ENCODE peak calls at places on chromosome 19, in six cellular contexts. W is tibial artery, M is astrocyte, Q is WERI-Rb-1, L is left ventricle myocardium inferior, O is brain microvascular endothelial cell. U is an unnamed sample.

GRCh38 chr19:15332311-15332996 is at the start of gene BRD4:
- DNase-seq in O (no peak), W (peak), M (no peak), Q (peak), L (peak), U (peak)

GRCh38 chr19:31261651-31262331 is 87.4 kb downstream of the TSHZ3 start:
- DNase-seq in O (no peak), Q (no peak), L (no peak), W (no peak), M (no peak), U (no peak)

GRCh38 chr19:8371011-8371804 is 7.3 kb downstream of the ANGPTL4 start:
- DNase-seq in W (no peak), Q (no peak), O (no peak), L (no peak), M (no peak), U (no peak)

GRCh38 chr19:53388904-53389303 is 6.0 kb upstream of the ZNF765 start:
- DNase-seq in O (no peak), L (no peak), W (no peak), M (no peak), Q (no peak), U (no peak)

GRCh38 chr19:46890423-46891170 is 29.8 kb downstream of the ARHGAP35 start:
- DNase-seq in L (no peak), M (peak), O (peak), Q (no peak), W (no peak), U (no peak)

GRCh38 chr19:41545547-41545946 is 30.4 kb upstream of the CEACAM21 start:
- DNase-seq in M (no peak), Q (no peak), W (no peak), O (no peak), L (no peak), U (no peak)

GRCh38 chr19:19259741-19260140 is 13.4 kb downstream of the TM6SF2 start:
- DNase-seq in O (peak), W (no peak), Q (peak), M (peak), L (no peak), U (no peak)

GRCh38 chr19:17103177-17103576 is 27.6 kb downstream of the MYO9B start:
- DNase-seq in L (no peak), O (peak), Q (peak), M (no peak), W (no peak), U (no peak)

GRCh38 chr19:1554968-1555801 is 12.9 kb downstream of the MEX3D start:
- DNase-seq in M (no peak), Q (no peak), L (no peak), O (no peak), W (no peak), U (no peak)

GRCh38 chr19:40305403-40305802 is 20.3 kb upstream of the AKT2 start:
- DNase-seq in M (peak), L (peak), O (peak), Q (peak), W (peak), U (no peak)

GRCh38 chr19:16970821-16971220 is 55.8 kb downstream of the CPAMD8 start:
- DNase-seq in L (no peak), M (no peak), O (no peak), Q (no peak), W (no peak), U (no peak)

GRCh38 chr19:45103200-45103624 is 10.2 kb downstream of the PPP1R37 start:
- DNase-seq in W (no peak), Q (no peak), L (peak), M (no peak), O (no peak), U (no peak)

GRCh38 chr19:4613258-4613751 is 26.0 kb upstream of the TNFAIP8L1 start:
- DNase-seq in M (no peak), L (no peak), W (no peak), O (no peak), Q (no peak), U (no peak)

DNA sequence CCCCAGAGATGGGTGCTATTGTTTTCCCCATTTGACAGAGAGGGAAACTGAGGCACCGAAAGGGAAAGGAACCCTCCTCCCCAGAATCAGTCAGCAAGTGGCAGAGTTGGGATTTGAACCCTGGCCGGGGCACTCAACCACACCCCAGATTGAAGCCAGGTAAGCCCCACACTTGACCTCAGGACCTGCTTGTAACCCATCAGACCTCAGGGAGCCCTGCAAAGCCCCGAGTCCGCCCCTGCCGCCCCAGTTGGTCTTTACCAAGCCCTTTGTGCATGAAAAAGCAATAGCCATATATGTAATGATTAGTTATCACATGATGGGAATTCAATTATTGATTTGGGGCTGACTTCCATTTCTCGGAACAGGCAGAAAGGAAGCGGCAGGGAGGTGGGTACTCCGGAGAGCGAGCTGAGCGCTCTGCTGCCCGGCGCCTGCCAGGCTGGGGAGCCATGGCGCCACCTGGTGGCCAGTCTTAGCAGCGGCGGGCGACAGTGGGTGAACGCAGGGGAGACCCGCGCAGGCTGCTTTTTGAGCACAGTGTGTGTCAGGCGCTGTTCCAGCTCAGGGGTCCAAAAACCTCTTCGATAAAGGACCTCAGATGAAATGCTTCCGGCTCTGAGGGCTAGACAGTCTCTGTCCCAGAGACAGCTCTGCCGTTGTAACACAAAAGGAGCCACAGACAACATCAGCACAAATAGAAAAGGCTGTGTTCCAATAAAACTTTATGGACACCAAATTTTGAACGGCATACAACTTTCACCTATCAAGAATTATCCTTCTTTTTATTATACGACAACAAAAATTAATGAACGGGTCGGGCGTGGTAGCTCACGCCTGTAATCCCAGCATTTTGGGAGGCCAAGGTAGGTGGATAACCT is 82.9 kb upstream of the CACNA1A start:
- DNase-seq in O (peak), M (no peak), Q (peak), W (peak), L (peak), U (no peak)
- TF ChIP-seq CTCF in O (peak), M (peak), Q (peak), W (peak), L (peak), U (peak)

DNA sequence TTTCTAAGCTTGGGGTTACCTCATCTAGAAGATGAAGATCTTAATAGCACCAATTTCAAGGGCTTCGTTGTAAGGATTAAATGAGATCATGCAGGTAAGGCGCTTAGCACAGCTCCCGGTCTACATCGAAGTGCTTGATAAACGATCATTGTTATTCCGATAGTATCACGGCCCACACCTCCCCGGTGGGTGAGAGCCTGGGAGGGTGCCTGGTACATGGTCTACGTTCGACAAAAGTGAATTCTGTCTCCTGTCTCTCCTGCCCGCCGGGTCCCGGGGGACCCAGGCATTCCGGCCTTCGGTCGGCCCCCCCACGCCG is 501 bp upstream of the MYH14 start:
- DNase-seq in Q (no peak), W (no peak), O (no peak), M (no peak), L (no peak), U (no peak)
- H3K4me3 ChIP-seq in Q (no peak), W (no peak), O (no peak), M (no peak), L (peak), U (peak)

DNA sequence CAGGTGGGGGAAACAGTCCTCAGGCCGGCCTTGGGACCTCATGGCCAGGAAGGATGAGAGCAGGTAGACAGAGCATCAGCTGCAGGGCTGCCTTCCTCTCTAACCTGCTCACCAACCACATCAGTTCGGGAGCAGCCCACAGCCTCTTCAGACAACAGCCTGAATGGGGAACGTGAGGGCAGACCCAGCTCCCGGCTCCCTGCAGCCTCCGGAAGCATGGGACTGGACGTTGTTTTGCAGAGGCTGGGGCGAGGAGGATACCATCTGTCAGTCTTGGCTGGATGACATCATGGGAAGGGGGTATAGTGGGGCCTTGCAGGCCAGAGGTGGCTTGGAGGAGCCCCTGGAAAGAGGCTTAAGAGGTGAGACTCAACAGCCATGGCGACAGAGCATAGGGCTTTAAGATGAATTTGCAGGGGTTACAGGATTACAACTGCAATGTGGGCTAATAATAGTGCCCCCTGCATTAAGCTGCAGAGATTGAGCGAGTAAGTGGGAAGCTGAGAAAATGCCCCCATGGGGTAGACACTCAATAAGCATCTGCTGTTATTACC is 1.5 kb downstream of the FXYD3 start:
- DNase-seq in Q (peak), O (no peak), M (no peak), W (no peak), L (no peak), U (no peak)
- H3K27ac ChIP-seq in Q (peak), O (no peak), M (no peak), W (no peak), L (peak), U (peak)

GRCh38 chr19:10431254-10431942 is 11.1 kb downstream of the PDE4A start:
- DNase-seq in Q (no peak), O (no peak), W (no peak), M (no peak), L (peak), U (no peak)
- TF ChIP-seq CTCF in Q (no peak), O (no peak), W (no peak), M (no peak), L (no peak), U (no peak)

GRCh38 chr19:10087296-10088061 is 1.4 kb downstream of the SHFL start:
- DNase-seq in L (no peak), Q (no peak), W (no peak), O (no peak), M (no peak), U (no peak)
- H3K4me3 ChIP-seq in L (peak), Q (no peak), W (peak), O (peak), M (no peak), U (peak)

U was measured in coronary artery.